ENCODE peak calls at places on chromosome 9, in six cellular contexts. T, I, R, K, M and Y are unnamed samples.

GRCh38 chr9:6051511-6051950 is 36.1 kb upstream of the RANBP6 start:
- DNase-seq in M (no peak), T (no peak), I (no peak), R (no peak), K (no peak), Y (no peak)

GRCh38 chr9:68711281-68711680 is 6.2 kb downstream of the PIP5K1B start:
- DNase-seq in K (no peak), T (no peak), M (no peak), I (no peak), R (no peak), Y (no peak)

GRCh38 chr9:100379862-100380261 is 27.1 kb upstream of the TEX10 start:
- DNase-seq in R (peak), I (no peak), T (no peak), K (no peak), M (no peak), Y (no peak)

GRCh38 chr9:135224286-135224871 is 136.9 kb downstream of the OLFM1 start:
- DNase-seq in K (no peak), R (no peak), I (no peak), M (no peak), T (no peak), Y (no peak)

GRCh38 chr9:14903040-14903439 is 7.2 kb downstream of the FREM1 start:
- DNase-seq in K (no peak), T (no peak), M (no peak), R (no peak), I (no peak), Y (no peak)

GRCh38 chr9:8384126-8384525 is 584.5 kb upstream of the DMAC1 start:
- DNase-seq in K (no peak), R (no peak), T (no peak), M (no peak), I (no peak), Y (no peak)

GRCh38 chr9:129270903-129271431 is 92.9 kb upstream of the IER5L start:
- DNase-seq in T (no peak), K (no peak), M (no peak), R (no peak), I (no peak), Y (no peak)

GRCh38 chr9:7974335-7975005 is 174.9 kb upstream of the DMAC1 start:
- DNase-seq in M (no peak), R (no peak), K (peak), I (no peak), T (no peak), Y (no peak)

GRCh38 chr9:74122229-74122628 is 374.9 kb upstream of the RORB start:
- DNase-seq in I (no peak), K (no peak), R (no peak), M (no peak), T (no peak), Y (no peak)

GRCh38 chr9:117448066-117448465 is 33.2 kb upstream of the ASTN2 start:
- DNase-seq in I (no peak), R (no peak), K (no peak), T (no peak), M (no peak), Y (no peak)

GRCh38 chr9:133458643-133459312 is 1.0 kb upstream of the CACFD1 start:
- DNase-seq in T (no peak), K (no peak), R (no peak), M (no peak), I (no peak), Y (peak)

GRCh38 chr9:37410969-37411785 is 11.3 kb upstream of the GRHPR start:
- DNase-seq in K (no peak), I (peak), R (no peak), T (no peak), M (no peak), Y (peak)

GRCh38 chr9:27924502-27924901 is 351.2 kb upstream of the C9orf72 start:
- DNase-seq in T (no peak), R (no peak), K (no peak), I (no peak), M (no peak), Y (no peak)

GRCh38 chr9:117678882-117679281 is 25.3 kb upstream of the TLR4 start:
- DNase-seq in R (no peak), I (no peak), T (no peak), M (no peak), K (no peak), Y (no peak)

GRCh38 chr9:20048437-20048836 is 259.6 kb upstream of the SLC24A2 start:
- DNase-seq in T (no peak), K (no peak), I (no peak), M (no peak), R (no peak), Y (no peak)

GRCh38 chr9:136311433-136312375 is 7.8 kb upstream of the CCDC187 start:
- DNase-seq in K (peak), T (no peak), R (no peak), I (no peak), M (no peak), Y (no peak)